ENCODE peak calls at places on chromosomes 6 and 20, in eight cellular contexts. Y is tibial artery, D is upper lobe of right lung, T is uterus, X is tibial nerve, S is A549, M is breast epithelium, G is ascending aorta. B is an unnamed sample.

GRCh38 chr6:124432632-124433031 is 529.6 kb upstream of the RNF217 start:
- DNase-seq in D (no peak), X (no peak), Y (no peak), S (no peak), M (no peak), T (no peak), G (no peak), B (no peak)

GRCh38 chr6:139882234-139882633 is 507.8 kb upstream of the CITED2 start:
- DNase-seq in M (no peak), T (no peak), G (no peak), X (no peak), Y (no peak), D (no peak), S (no peak), B (no peak)

GRCh38 chr6:83310046-83310445 is 116.9 kb downstream of the RWDD2A start:
- DNase-seq in S (no peak), G (no peak), M (no peak), T (no peak), X (no peak), Y (no peak), D (no peak), B (no peak)

GRCh38 chr20:37346232-37346525 is 239 bp downstream of the SRC start:
- DNase-seq in S (no peak), G (no peak), X (no peak), M (no peak), D (no peak), Y (no peak), T (no peak), B (no peak)

GRCh38 chr6:28383235-28384142 is 16.1 kb downstream of the ZSCAN12 start:
- DNase-seq in M (peak), G (peak), D (peak), S (peak), X (peak), Y (peak), T (peak), B (peak)

GRCh38 chr6:101400341-101400740 is 6.8 kb downstream of the GRIK2 start:
- DNase-seq in M (no peak), S (no peak), Y (no peak), G (no peak), X (no peak), D (no peak), T (no peak), B (no peak)

GRCh38 chr6:167907837-167908681 is 81.3 kb downstream of the AFDN start:
- DNase-seq in T (no peak), X (peak), G (no peak), S (peak), D (no peak), Y (no peak), M (no peak), B (no peak)

GRCh38 chr6:161111256-161111655 is 119.7 kb downstream of the MAP3K4 start:
- DNase-seq in D (no peak), M (no peak), Y (no peak), X (no peak), G (no peak), T (no peak), S (no peak), B (no peak)

GRCh38 chr6:118382126-118382525 is 166.0 kb upstream of the PLN start:
- DNase-seq in M (no peak), S (no peak), T (no peak), X (no peak), Y (no peak), D (no peak), G (no peak), B (no peak)

GRCh38 chr20:57663681-57664451 is 43.6 kb upstream of the ZBP1 start:
- DNase-seq in S (no peak), G (no peak), D (peak), M (no peak), Y (peak), X (no peak), T (peak), B (no peak)

GRCh38 chr6:6659600-6660327 is 71.2 kb downstream of the LY86 start:
- DNase-seq in S (no peak), G (peak), T (no peak), X (no peak), Y (peak), M (no peak), D (no peak), B (no peak)

GRCh38 chr20:38642498-38642897 is 40.9 kb downstream of the ARHGAP40 start:
- DNase-seq in X (no peak), D (no peak), S (no peak), M (no peak), T (no peak), G (no peak), Y (no peak), B (no peak)

GRCh38 chr6:162123797-162124196 is 603.8 kb downstream of the PRKN start:
- DNase-seq in X (no peak), Y (no peak), S (peak), D (no peak), M (no peak), T (no peak), G (no peak), B (no peak)

GRCh38 chr20:32798046-32798985 is 21.4 kb upstream of the MAPRE1 start:
- DNase-seq in D (no peak), G (no peak), S (no peak), M (no peak), T (no peak), X (no peak), Y (no peak), B (no peak)

GRCh38 chr6:31400467-31401289 is 2.7 kb upstream of the MICA start:
- DNase-seq in D (peak), G (no peak), M (peak), S (peak), T (peak), X (peak), Y (peak), B (no peak)

GRCh38 chr20:13865825-13866351 is 81.1 kb downstream of the NDUFAF5 start:
- DNase-seq in D (no peak), T (peak), G (no peak), M (no peak), Y (no peak), S (no peak), X (no peak), B (no peak)

GRCh38 chr6:138562691-138563090 is 63.4 kb upstream of the NHSL1 start:
- DNase-seq in M (no peak), D (no peak), Y (no peak), X (no peak), G (no peak), T (no peak), S (no peak), B (no peak)

GRCh38 chr6:143485967-143486366 is 25.6 kb downstream of the FUCA2 start:
- DNase-seq in T (no peak), X (no peak), M (no peak), S (no peak), Y (no peak), D (no peak), G (no peak), B (no peak)

GRCh38 chr6:5525209-5525608 is 263.9 kb downstream of the FARS2 start:
- DNase-seq in T (no peak), X (peak), M (no peak), G (no peak), S (no peak), D (no peak), Y (no peak), B (peak)

GRCh38 chr6:62150048-62150663 is 135.9 kb downstream of the KHDRBS2 start:
- DNase-seq in X (no peak), G (no peak), Y (no peak), D (no peak), M (no peak), T (no peak), S (peak), B (peak)

GRCh38 chr6:2970753-2971419 is 481 bp downstream of the SERPINB6 start:
- DNase-seq in Y (peak), X (peak), T (peak), S (peak), D (peak), G (no peak), M (no peak), B (no peak)

GRCh38 chr20:56391596-56392281 is at the start of gene AURKA:
- DNase-seq in S (peak), X (peak), D (no peak), M (no peak), T (no peak), Y (no peak), G (no peak), B (no peak)

GRCh38 chr6:15021074-15021473 is 224.8 kb upstream of the JARID2 start:
- DNase-seq in D (no peak), X (no peak), Y (no peak), T (no peak), G (no peak), S (no peak), M (no peak), B (no peak)

GRCh38 chr6:168834814-168835213 is 393.8 kb downstream of the SMOC2 start:
- DNase-seq in G (no peak), D (no peak), X (no peak), S (no peak), Y (no peak), T (no peak), M (no peak), B (no peak)

GRCh38 chr6:159886270-159886669 is 4.5 kb upstream of the MAS1 start:
- DNase-seq in T (no peak), X (no peak), S (no peak), Y (no peak), M (no peak), G (no peak), D (no peak), B (no peak)

GRCh38 chr6:56318851-56319250 is 71.5 kb upstream of the COL21A1 start:
- DNase-seq in M (no peak), S (no peak), Y (no peak), T (no peak), D (no peak), X (no peak), G (no peak), B (no peak)

GRCh38 chr6:161246725-161247124 is 27.1 kb downstream of the AGPAT4 start:
- DNase-seq in Y (no peak), G (no peak), S (no peak), M (no peak), T (no peak), D (no peak), X (no peak), B (no peak)

GRCh38 chr20:34369265-34369664 is 6.2 kb downstream of the ITCH start:
- DNase-seq in D (no peak), X (no peak), G (no peak), Y (no peak), M (no peak), T (no peak), S (no peak), B (no peak)

GRCh38 chr6:5079692-5080091 is 5.4 kb upstream of the PPP1R3G start:
- DNase-seq in X (no peak), T (no peak), M (no peak), S (no peak), D (no peak), G (no peak), Y (no peak), B (no peak)

GRCh38 chr6:37438912-37439311 is 5.9 kb downstream of the CMTR1 start:
- DNase-seq in G (no peak), M (no peak), X (no peak), D (no peak), S (no peak), T (no peak), Y (no peak), B (no peak)

GRCh38 chr6:110560239-110561015 is 84.0 kb upstream of the SLC22A16 start:
- DNase-seq in T (no peak), Y (no peak), S (no peak), X (no peak), D (no peak), G (no peak), M (no peak), B (no peak)

GRCh38 chr6:163637524-163637923 is 223.0 kb downstream of the QKI start:
- DNase-seq in T (no peak), D (no peak), M (no peak), Y (no peak), X (no peak), S (no peak), G (no peak), B (no peak)

GRCh38 chr6:1609662-1610496 is at the start of gene FOXC1:
- DNase-seq in X (peak), T (peak), Y (peak), G (peak), D (peak), M (peak), S (peak), B (peak)

GRCh38 chr6:1607236-1607556 is 2.5 kb upstream of the FOXC1 start:
- DNase-seq in M (no peak), X (no peak), Y (no peak), S (no peak), G (no peak), D (no peak), T (no peak), B (no peak)

GRCh38 chr6:1607557-1608221 is 2.0 kb upstream of the FOXC1 start:
- DNase-seq in X (no peak), M (peak), S (no peak), G (no peak), D (no peak), Y (no peak), T (no peak), B (no peak)

GRCh38 chr6:1608976-1609661 is 596 bp upstream of the FOXC1 start:
- DNase-seq in T (no peak), X (no peak), S (no peak), D (no peak), M (no peak), Y (peak), G (no peak), B (no peak)

GRCh38 chr6:1608222-1608975 is 1.3 kb upstream of the FOXC1 start:
- DNase-seq in T (no peak), X (no peak), M (no peak), G (no peak), Y (no peak), S (no peak), D (no peak), B (no peak)
- H3K4me3 ChIP-seq in T (no peak), X (peak), M (peak), G (peak), Y (peak), S (peak), D (no peak), B (no peak)

DNA sequence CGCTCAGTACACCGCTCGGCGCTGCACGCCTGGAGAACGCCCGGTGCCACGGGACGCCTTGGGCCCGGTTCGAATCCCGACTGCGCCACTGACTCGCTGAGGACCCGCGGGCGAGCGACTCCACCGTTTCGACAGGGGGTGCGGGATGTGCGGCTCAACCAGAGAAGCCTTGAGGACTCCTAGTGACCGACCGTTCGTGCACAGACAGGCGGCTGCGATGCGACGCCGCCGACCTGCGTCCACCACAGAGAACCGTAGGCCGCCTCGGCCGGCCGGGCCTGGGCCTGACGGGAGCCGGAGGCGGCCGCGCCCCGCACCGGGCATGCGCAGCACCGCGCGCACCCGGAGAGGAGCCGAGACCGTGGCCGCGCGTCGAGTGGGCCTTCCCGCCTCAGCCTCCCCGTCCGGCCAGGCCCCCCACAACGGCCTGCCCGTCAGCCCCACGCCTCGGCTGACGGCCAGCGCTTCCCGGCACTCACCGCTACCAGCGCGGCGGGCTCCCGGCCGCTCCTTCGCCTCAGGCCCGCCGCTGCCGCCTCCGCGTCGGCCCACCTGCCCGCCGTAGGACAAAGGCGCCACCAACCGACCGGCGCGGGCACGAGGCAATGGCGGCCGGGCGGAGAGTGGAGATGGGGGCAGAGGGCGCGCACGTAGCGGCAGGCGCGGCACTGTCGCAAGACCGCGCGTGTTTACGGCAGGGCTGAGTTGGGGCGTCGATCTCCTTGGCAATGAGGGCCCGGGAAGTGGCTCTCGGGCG is at the start of gene NCOA5:
- DNase-seq in T (peak), Y (peak), G (peak), D (peak), X (peak), S (peak), M (peak), B (peak)
- TF ChIP-seq CTCF in T (peak), Y (no peak), G (peak), D (peak), X (no peak), S (peak), M (no peak), B (no peak)

GRCh38 chr20:45971425-45971674 is 653 bp downstream of the ZNF335 start:
- DNase-seq in T (no peak), Y (no peak), X (no peak), S (no peak), M (no peak), D (no peak), G (no peak), B (no peak)
- H3K4me3 ChIP-seq in T (peak), Y (peak), X (peak), S (peak), M (peak), D (peak), G (peak), B (peak)

DNA sequence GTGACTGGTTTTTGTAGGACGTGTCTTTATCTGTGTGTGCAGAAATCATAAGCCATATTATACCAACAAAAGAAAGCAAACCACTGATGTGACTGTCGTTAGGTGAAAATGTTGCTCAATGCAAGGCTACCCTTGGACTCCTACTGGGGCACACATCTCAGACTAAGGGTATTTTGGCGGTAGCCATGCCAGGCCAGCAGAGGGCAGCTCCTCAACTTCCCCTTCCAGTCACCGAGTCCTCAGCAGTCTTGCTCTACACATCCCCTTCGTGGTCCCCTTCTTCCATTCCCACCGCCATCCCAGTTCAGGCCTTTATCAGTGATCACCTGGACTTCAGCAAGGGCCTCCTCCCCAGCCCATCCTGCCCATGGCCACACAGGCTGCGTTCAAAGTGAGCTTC is 113.7 kb upstream of the GGTLC1 start:
- DNase-seq in X (no peak), S (peak), D (no peak), G (no peak), Y (no peak), M (no peak), T (no peak), B (no peak)
- TF ChIP-seq CTCF in X (no peak), S (peak), D (peak), G (peak), Y (no peak), M (no peak), T (no peak), B (peak)

GRCh38 chr6:26204332-26205160 is 117.3 kb downstream of the HFE start:
- DNase-seq in D (peak), T (peak), G (peak), M (peak), X (peak), S (peak), Y (peak), B (peak)

GRCh38 chr6:26205625-26206574 is 118.7 kb downstream of the HFE start:
- DNase-seq in M (peak), G (no peak), Y (no peak), D (no peak), X (no peak), S (peak), T (no peak), B (no peak)

GRCh38 chr6:26205161-26205624 is 118.0 kb downstream of the HFE start:
- DNase-seq in G (no peak), X (peak), M (peak), S (peak), Y (peak), T (peak), D (peak), B (peak)

GRCh38 chr6:26202811-26203583 is 115.8 kb downstream of the HFE start:
- DNase-seq in G (no peak), Y (no peak), D (no peak), X (no peak), S (no peak), T (no peak), M (no peak), B (no peak)

DNA sequence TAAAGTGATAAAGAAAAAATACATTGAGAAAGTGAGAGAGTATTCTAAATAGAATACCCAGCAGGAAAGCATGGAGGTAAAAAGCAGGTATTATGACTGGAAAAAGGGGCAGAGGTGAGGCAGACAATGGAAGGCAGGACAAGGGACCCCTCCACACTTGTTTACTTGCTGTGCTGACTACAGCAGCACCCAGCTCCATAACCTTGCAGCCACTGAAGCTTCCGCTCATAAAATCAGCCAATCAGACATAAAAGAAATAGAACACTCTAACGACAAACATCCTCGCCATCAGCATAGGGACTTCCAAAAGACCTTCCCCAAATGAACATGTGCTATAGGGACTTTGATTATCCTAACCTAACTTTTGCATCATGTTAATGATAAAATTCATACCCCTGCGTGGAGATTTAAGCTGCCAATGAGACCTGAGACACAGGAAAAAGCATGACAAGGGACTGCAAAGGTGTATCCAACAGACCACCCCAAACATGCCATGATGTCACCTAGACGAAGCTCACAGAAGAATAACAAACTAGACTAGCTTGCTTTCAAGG is 120.1 kb downstream of the HFE start:
- DNase-seq in T (no peak), D (no peak), X (no peak), Y (no peak), S (no peak), M (no peak), G (no peak), B (no peak)
- H3K4me3 ChIP-seq in T (no peak), D (no peak), X (no peak), Y (no peak), S (no peak), M (no peak), G (no peak), B (no peak)

GRCh38 chr6:77620290-77620882 is 32.5 kb upstream of the MEI4 start:
- DNase-seq in M (no peak), T (no peak), S (peak), G (no peak), Y (no peak), D (no peak), X (peak), B (no peak)
- TF ChIP-seq CTCF in M (no peak), T (no peak), S (no peak), G (peak), Y (peak), D (peak), X (peak), B (peak)

GRCh38 chr20:58877374-58878360 is 25.2 kb downstream of the GNAS start:
- DNase-seq in X (no peak), D (no peak), M (no peak), G (no peak), S (no peak), T (no peak), Y (no peak), B (no peak)

GRCh38 chr20:58876437-58876836 is 23.9 kb downstream of the GNAS start:
- DNase-seq in G (no peak), T (no peak), Y (no peak), D (no peak), S (no peak), M (no peak), X (no peak), B (no peak)

GRCh38 chr20:58874469-58874868 is 22.0 kb downstream of the GNAS start:
- DNase-seq in Y (no peak), G (no peak), M (no peak), S (no peak), X (no peak), T (no peak), D (no peak), B (no peak)

GRCh38 chr20:58875111-58875510 is 22.6 kb downstream of the GNAS start:
- DNase-seq in G (no peak), Y (no peak), D (no peak), X (no peak), S (no peak), T (no peak), M (no peak), B (no peak)

GRCh38 chr20:58875541-58876134 is 23.1 kb downstream of the GNAS start:
- DNase-seq in S (no peak), T (no peak), Y (no peak), G (no peak), D (no peak), M (no peak), X (no peak), B (no peak)
- H3K4me3 ChIP-seq in S (no peak), T (no peak), Y (no peak), G (no peak), D (no peak), M (no peak), X (no peak), B (no peak)

B was measured in astrocyte of the cerebellum.